ENCODE peak calls at places on chromosome 6, in seven cellular contexts. I is fibroblast of pulmonary artery, U is progenitor cell of endocrine pancreas, F is neural crest cell, J is HFF-Myc, L is epithelial cell of esophagus, K is NB4. G is an unnamed sample.
A peak's percentile ranks its signal among the peaks of the same experiment; 100 is the strongest.

GRCh38 chr6:118397653-118398052 is 150.4 kb upstream of the PLN start:
- DNase-seq in U (no peak), K (no peak), I (no peak), L (no peak), F (no peak), J (no peak), G (no peak)

GRCh38 chr6:46985943-46986342 is 56.2 kb downstream of the ADGRF1 start:
- DNase-seq in F (no peak), K (no peak), I (peak; percentile 59), U (no peak), J (no peak), L (peak; percentile 55), G (no peak)

GRCh38 chr6:35213161-35213823 is 464 bp upstream of the SCUBE3 start:
- DNase-seq in U (peak; percentile 76), F (peak; percentile 73), K (no peak), I (no peak), J (no peak), L (no peak), G (no peak)

GRCh38 chr6:154297711-154298110 is 58.9 kb downstream of the IPCEF1 start:
- DNase-seq in K (no peak), U (no peak), I (peak; percentile 61), J (no peak), L (no peak), F (no peak), G (no peak)

GRCh38 chr6:11667876-11668275 is 110.7 kb downstream of the ADTRP start:
- DNase-seq in I (no peak), F (no peak), K (no peak), L (peak; percentile 50), J (no peak), U (no peak), G (no peak)

GRCh38 chr6:116596815-116597214 is 19.5 kb upstream of the RSPH4A start:
- DNase-seq in F (no peak), J (no peak), L (peak; percentile 39), I (peak; percentile 53), U (no peak), K (peak; percentile 30), G (no peak)

GRCh38 chr6:12534454-12534853 is 182.1 kb upstream of the PHACTR1 start:
- DNase-seq in J (no peak), K (no peak), I (no peak), L (no peak), F (no peak), U (no peak), G (no peak)

GRCh38 chr6:15513801-15514711 is 148.8 kb downstream of the DTNBP1 start:
- DNase-seq in L (peak; percentile 46), K (no peak), J (no peak), I (no peak), F (no peak), U (no peak), G (no peak)

GRCh38 chr6:6752129-6752528 is 163.6 kb downstream of the LY86 start:
- DNase-seq in F (no peak), L (no peak), I (no peak), J (no peak), K (no peak), U (no peak), G (peak; percentile 34)

GRCh38 chr6:74606488-74607135 is 599.2 kb downstream of the COL12A1 start:
- DNase-seq in U (no peak), L (peak; percentile 86), F (no peak), J (peak; percentile 76), I (peak; percentile 97), K (peak; percentile 48), G (peak; percentile 81)

GRCh38 chr6:169898788-169899480 is 147.5 kb downstream of the ERMARD start:
- DNase-seq in J (no peak), I (no peak), L (no peak), U (no peak), F (no peak), K (no peak), G (no peak)

GRCh38 chr6:13159295-13159694 is 169.0 kb downstream of the TBC1D7 start:
- DNase-seq in K (peak; percentile 14), L (no peak), J (no peak), F (no peak), I (peak; percentile 7), U (no peak), G (no peak)

GRCh38 chr6:89208551-89208950 is 8.6 kb downstream of the GABRR1 start:
- DNase-seq in U (no peak), I (peak; percentile 5), F (no peak), K (no peak), L (no peak), J (no peak), G (no peak)

GRCh38 chr6:168071620-168072019 is 7.4 kb downstream of the FRMD1 start:
- DNase-seq in J (no peak), F (no peak), K (no peak), I (no peak), L (no peak), U (no peak), G (no peak)

GRCh38 chr6:39416728-39417127 is 94.2 kb upstream of the KCNK16 start:
- DNase-seq in F (no peak), K (no peak), J (peak; percentile 73), U (no peak), I (peak; percentile 74), L (peak; percentile 85), G (peak; percentile 85)

GRCh38 chr6:38114976-38115632 is 295.6 kb downstream of the ZFAND3 start:
- DNase-seq in J (no peak), K (no peak), U (no peak), L (peak; percentile 75), I (no peak), F (no peak), G (no peak)

GRCh38 chr6:87722831-87723726 is 21.0 kb upstream of the AKIRIN2 start:
- DNase-seq in J (peak; percentile 85), K (peak; percentile 88), U (no peak), I (peak; percentile 95), L (peak; percentile 94), F (no peak), G (peak; percentile 93)

GRCh38 chr6:25359191-25359861 is 80.2 kb downstream of the CARMIL1 start:
- DNase-seq in U (no peak), F (no peak), K (no peak), J (no peak), I (peak; percentile 81), L (peak; percentile 87), G (peak; percentile 65)

GRCh38 chr6:132853059-132853458 is 38.7 kb downstream of the RPS12 start:
- DNase-seq in L (no peak), I (no peak), J (no peak), F (no peak), U (no peak), K (no peak), G (no peak)

GRCh38 chr6:50143011-50143719 is 93.4 kb upstream of the DEFB112 start:
- DNase-seq in U (no peak), J (no peak), K (no peak), I (no peak), F (no peak), L (no peak), G (no peak)

GRCh38 chr6:50147371-50147770 is 97.6 kb upstream of the DEFB112 start:
- DNase-seq in F (no peak), I (no peak), K (no peak), J (no peak), L (peak; percentile 31), U (no peak), G (no peak)

GRCh38 chr6:50141100-50141499 is 91.4 kb upstream of the DEFB112 start:
- DNase-seq in L (peak; percentile 42), U (no peak), I (no peak), F (no peak), K (peak; percentile 13), J (no peak), G (no peak)

GRCh38 chr6:50145125-50145524 is 95.4 kb upstream of the DEFB112 start:
- DNase-seq in K (peak; percentile 6), F (no peak), U (no peak), L (peak; percentile 34), J (no peak), I (peak; percentile 3), G (no peak)
- TF ChIP-seq CTCF in K (peak; percentile 41), F (peak; percentile 76), U (peak; percentile 73), L (peak; percentile 53), J (peak; percentile 19), I (peak; percentile 26), G (no peak)

DNA sequence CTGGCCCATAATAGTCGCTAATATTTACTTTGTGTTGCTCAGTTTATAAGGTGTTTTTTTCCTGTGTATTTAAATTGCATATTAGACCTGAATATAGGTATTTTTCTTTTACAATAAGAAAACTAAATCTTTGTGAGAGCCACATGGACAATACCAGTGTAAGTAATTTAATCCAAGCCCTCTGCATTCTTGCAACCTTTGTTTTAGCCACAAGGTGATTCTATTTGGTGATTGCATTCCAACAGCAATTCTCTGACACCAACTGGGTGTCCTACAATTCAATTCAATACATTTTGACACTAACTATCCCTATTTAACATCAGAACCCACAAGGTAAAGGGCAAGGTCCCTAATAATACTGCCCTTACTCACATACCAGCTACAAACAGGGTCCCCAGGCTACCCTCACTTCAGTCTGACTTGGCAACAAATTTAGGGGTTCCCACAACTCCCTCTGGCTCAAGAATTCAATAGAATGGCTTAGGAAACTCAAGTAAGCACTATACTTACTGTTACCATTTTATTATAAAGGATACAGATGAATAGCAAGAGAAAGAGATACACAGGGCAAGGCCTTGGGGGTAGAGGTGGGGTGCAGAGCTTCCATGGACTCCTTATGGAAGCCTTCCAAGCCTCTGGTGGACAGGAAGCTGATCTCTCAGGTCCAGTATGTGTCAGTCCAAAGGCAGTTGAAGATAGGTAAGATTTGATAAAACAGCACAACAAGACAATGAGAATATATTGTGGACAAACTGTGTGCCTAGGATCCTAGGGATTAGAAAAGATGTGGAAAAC is 169.3 kb downstream of the CD83 start:
- DNase-seq in U (no peak), K (no peak), F (no peak), J (no peak), L (no peak), I (no peak), G (no peak)
- TF ChIP-seq CTCF in U (no peak), K (no peak), F (no peak), J (no peak), L (no peak), I (no peak), G (no peak)

DNA sequence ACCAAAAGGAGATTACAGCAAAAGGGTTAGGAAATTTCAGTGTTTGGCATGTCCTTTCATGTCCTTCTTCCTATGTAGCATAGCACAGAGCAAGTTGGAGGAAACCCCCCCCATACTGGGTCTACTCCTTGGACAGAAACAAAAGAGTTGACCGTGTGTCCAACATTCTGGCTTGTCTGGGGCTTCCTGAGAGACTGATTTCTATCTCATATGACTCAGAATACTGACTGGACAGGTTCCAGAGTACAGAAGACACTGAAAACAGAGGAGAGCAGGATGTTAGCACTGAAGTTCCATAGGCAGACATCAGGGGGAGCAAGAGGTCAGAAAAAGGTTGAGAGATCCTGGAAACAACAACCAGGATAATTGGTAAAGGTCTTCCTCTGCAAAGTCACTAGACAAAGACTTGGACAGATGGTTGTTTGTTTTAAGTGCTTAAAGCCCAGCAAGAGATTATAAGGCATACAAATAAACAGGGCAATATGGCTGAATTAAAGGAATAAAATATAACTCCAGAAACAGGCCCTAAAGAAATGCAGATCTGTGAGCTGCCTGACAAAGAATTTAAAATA is 48.4 kb downstream of the USP49 start:
- DNase-seq in L (peak; percentile 97), I (peak; percentile 99), U (peak; percentile 29), F (peak; percentile 58), K (peak; percentile 78), J (peak; percentile 95), G (peak; percentile 73)
- TF ChIP-seq CTCF in L (peak; percentile 97), I (peak; percentile 96), U (peak; percentile 82), F (peak; percentile 82), K (peak; percentile 92), J (peak; percentile 87), G (peak; percentile 92)

DNA sequence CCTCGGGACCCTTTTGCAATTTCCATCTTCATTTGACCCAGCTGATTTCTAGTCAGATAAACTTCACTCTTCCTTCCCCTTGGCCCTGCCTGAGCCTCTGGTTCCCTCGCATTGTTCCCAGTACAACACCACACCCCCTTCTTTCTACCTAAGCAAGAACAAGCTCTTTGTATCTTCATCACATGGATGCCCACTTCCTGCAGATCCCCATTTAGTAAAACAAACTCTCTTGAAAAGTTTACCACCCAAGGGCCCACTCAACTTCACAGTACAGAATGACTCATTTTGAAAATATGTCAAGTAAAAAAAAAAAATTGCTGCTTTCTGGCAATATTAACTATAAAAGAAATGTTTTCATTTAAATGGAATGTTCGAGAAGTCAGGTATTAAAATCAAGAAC is 5.2 kb downstream of the FAXC start:
- DNase-seq in K (no peak), J (peak; percentile 24), U (no peak), I (peak; percentile 41), L (no peak), F (no peak), G (no peak)
- TF ChIP-seq CTCF in K (no peak), J (no peak), U (no peak), I (no peak), L (no peak), F (no peak), G (no peak)

G was measured in AG09319.